ENCODE peak calls at places on chromosomes 2 and 18, in four cellular contexts. One of them, this sample, is unnamed.
A peak's percentile ranks its signal among the peaks of the same experiment; 100 is the strongest.

GRCh38 chr2:68689553-68690537 is 44.8 kb upstream of the ARHGAP25 start:
- DNase-seq in ovary: no peak
- DNase-seq in endodermal cell: no peak
- DNase-seq in NB4: peak; percentile 90
- DNase-seq in this sample: peak; percentile 75

GRCh38 chr2:191847764-191848163 is 876 bp upstream of the CAVIN2 start:
- DNase-seq in ovary: no peak
- DNase-seq in endodermal cell: no peak
- DNase-seq in NB4: no peak
- DNase-seq in this sample: no peak

GRCh38 chr2:30860003-30860402 is 52.8 kb upstream of the CAPN13 start:
- DNase-seq in ovary: no peak
- DNase-seq in endodermal cell: no peak
- DNase-seq in NB4: no peak
- DNase-seq in this sample: no peak

GRCh38 chr18:3704556-3705162 is 254.7 kb downstream of the TGIF1 start:
- DNase-seq in ovary: no peak
- DNase-seq in endodermal cell: no peak
- DNase-seq in NB4: no peak
- DNase-seq in this sample: no peak

GRCh38 chr2:157032019-157032418 is 225.5 kb upstream of the GALNT5 start:
- DNase-seq in ovary: no peak
- DNase-seq in endodermal cell: no peak
- DNase-seq in NB4: no peak
- DNase-seq in this sample: no peak

GRCh38 chr2:241870081-241870541 is 582 bp downstream of the RTP5 start:
- DNase-seq in ovary: no peak
- DNase-seq in endodermal cell: no peak
- DNase-seq in NB4: no peak
- DNase-seq in this sample: no peak

GRCh38 chr18:56097561-56098095 is 509.6 kb upstream of the TCF4 start:
- DNase-seq in ovary: no peak
- DNase-seq in endodermal cell: no peak
- DNase-seq in NB4: no peak
- DNase-seq in this sample: no peak

GRCh38 chr18:48578289-48578688 is 39.5 kb downstream of the CTIF start:
- DNase-seq in ovary: no peak
- DNase-seq in endodermal cell: no peak
- DNase-seq in NB4: no peak
- DNase-seq in this sample: no peak

GRCh38 chr18:75167137-75167536 is 41.8 kb downstream of the PTGR3 start:
- DNase-seq in ovary: no peak
- DNase-seq in endodermal cell: peak; percentile 12
- DNase-seq in NB4: no peak
- DNase-seq in this sample: no peak

GRCh38 chr2:70959851-70960832 is 18.3 kb upstream of the ANKRD53 start:
- DNase-seq in ovary: no peak
- DNase-seq in endodermal cell: peak; percentile 83
- DNase-seq in NB4: no peak
- DNase-seq in this sample: peak; percentile 21

GRCh38 chr2:102094917-102095316 is 47.6 kb upstream of the IL1R1 start:
- DNase-seq in ovary: no peak
- DNase-seq in endodermal cell: no peak
- DNase-seq in NB4: peak; percentile 77
- DNase-seq in this sample: no peak

GRCh38 chr18:31716362-31716761 is 32.0 kb upstream of the B4GALT6 start:
- DNase-seq in ovary: no peak
- DNase-seq in endodermal cell: no peak
- DNase-seq in NB4: no peak
- DNase-seq in this sample: no peak

GRCh38 chr2:231472816-231473215 is 8.5 kb upstream of the NCL start:
- DNase-seq in ovary: no peak
- DNase-seq in endodermal cell: no peak
- DNase-seq in NB4: no peak
- DNase-seq in this sample: no peak

GRCh38 chr2:191366199-191366598 is 121.0 kb downstream of the MYO1B start:
- DNase-seq in ovary: no peak
- DNase-seq in endodermal cell: no peak
- DNase-seq in NB4: no peak
- DNase-seq in this sample: no peak

GRCh38 chr2:161796192-161796591 is 172.0 kb downstream of the SLC4A10 start:
- DNase-seq in ovary: no peak
- DNase-seq in endodermal cell: no peak
- DNase-seq in NB4: peak; percentile 29
- DNase-seq in this sample: no peak

GRCh38 chr2:54599914-54600313 is 123.5 kb upstream of the EML6 start:
- DNase-seq in ovary: peak; percentile 35
- DNase-seq in endodermal cell: no peak
- DNase-seq in NB4: no peak
- DNase-seq in this sample: no peak

GRCh38 chr18:48828713-48829442 is 121.9 kb downstream of the SMAD7 start:
- DNase-seq in ovary: no peak
- DNase-seq in endodermal cell: peak; percentile 59
- DNase-seq in NB4: no peak
- DNase-seq in this sample: no peak

GRCh38 chr18:22314001-22314400 is 103.7 kb downstream of the CTAGE1 start:
- DNase-seq in ovary: peak; percentile 48
- DNase-seq in endodermal cell: no peak
- DNase-seq in NB4: no peak
- DNase-seq in this sample: no peak

GRCh38 chr2:241582806-241583205 is 24.3 kb downstream of the BOK start:
- DNase-seq in ovary: no peak
- DNase-seq in endodermal cell: peak; percentile 17
- DNase-seq in NB4: no peak
- DNase-seq in this sample: no peak

GRCh38 chr2:101047075-101047766 is 45.1 kb downstream of the RPL31 start:
- DNase-seq in ovary: no peak
- DNase-seq in endodermal cell: no peak
- DNase-seq in NB4: no peak
- DNase-seq in this sample: no peak

GRCh38 chr2:30230855-30231725 is at the start of gene LBH:
- DNase-seq in ovary: peak; percentile 94
- DNase-seq in endodermal cell: peak; percentile 95
- DNase-seq in NB4: no peak
- DNase-seq in this sample: peak; percentile 95

DNA sequence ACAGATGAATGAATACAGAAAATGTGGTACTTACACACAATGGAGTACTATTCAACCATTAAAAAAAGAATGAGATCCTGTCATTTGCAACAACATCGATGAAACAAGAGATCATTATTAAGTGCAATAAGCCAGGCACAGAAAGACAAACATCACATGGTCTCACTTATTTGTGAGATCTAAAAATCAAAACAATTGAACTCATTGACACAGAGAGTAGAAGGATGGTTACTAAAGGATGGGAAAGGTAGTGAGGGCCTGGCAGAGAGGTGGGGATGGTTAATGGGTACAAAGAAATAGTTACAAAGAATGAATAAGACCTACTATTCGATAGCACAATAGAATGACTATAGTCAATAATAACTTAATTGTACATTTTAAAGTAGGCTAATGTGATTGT is 393.5 kb downstream of the SATB2 start:
- DNase-seq in ovary: no peak
- DNase-seq in endodermal cell: no peak
- DNase-seq in NB4: no peak
- DNase-seq in this sample: no peak
- TF ChIP-seq CTCF in ovary: no peak
- TF ChIP-seq CTCF in endodermal cell: no peak
- TF ChIP-seq CTCF in NB4: no peak
- TF ChIP-seq CTCF in this sample: no peak

DNA sequence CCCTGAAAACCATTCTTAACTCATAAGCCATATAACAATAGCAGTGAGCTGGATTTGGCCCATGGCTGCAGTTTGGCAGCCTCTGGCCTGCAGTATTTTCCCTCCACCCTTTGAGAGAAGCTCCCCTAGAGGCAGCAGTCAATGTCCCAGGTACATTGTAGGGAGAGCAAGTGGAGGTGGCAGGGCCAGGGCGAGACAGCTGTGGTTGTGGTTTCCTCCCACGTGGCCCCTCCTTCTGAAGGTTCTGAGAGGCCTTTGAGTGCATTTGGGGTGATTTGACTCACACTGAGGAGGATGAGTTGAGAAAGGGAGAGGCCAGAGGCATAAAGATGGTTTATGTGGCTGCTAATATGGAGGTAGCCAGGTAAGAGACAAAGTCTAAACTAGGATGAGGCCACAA is 45.5 kb upstream of the LDAH start:
- DNase-seq in ovary: no peak
- DNase-seq in endodermal cell: no peak
- DNase-seq in NB4: peak; percentile 15
- DNase-seq in this sample: peak; percentile 48
- TF ChIP-seq CTCF in ovary: no peak
- TF ChIP-seq CTCF in endodermal cell: peak; percentile 25
- TF ChIP-seq CTCF in NB4: no peak
- TF ChIP-seq CTCF in this sample: no peak

GRCh38 chr2:174487536-174488162 is 820 bp upstream of the GPR155 start:
- DNase-seq in ovary: no peak
- DNase-seq in endodermal cell: no peak
- DNase-seq in NB4: no peak
- DNase-seq in this sample: no peak

GRCh38 chr2:174490032-174490431 is 3.2 kb upstream of the GPR155 start:
- DNase-seq in ovary: no peak
- DNase-seq in endodermal cell: no peak
- DNase-seq in NB4: no peak
- DNase-seq in this sample: no peak

GRCh38 chr2:174484573-174484972 is 2.3 kb downstream of the GPR155 start:
- DNase-seq in ovary: no peak
- DNase-seq in endodermal cell: no peak
- DNase-seq in NB4: no peak
- DNase-seq in this sample: no peak

GRCh38 chr2:174485763-174486613 is 841 bp downstream of the GPR155 start:
- DNase-seq in ovary: peak; percentile 37
- DNase-seq in endodermal cell: peak; percentile 74
- DNase-seq in NB4: peak; percentile 70
- DNase-seq in this sample: peak; percentile 41

GRCh38 chr2:174486614-174487535 is at the start of gene GPR155:
- DNase-seq in ovary: peak; percentile 100
- DNase-seq in endodermal cell: peak; percentile 100
- DNase-seq in NB4: peak; percentile 99
- DNase-seq in this sample: peak; percentile 99
- TF ChIP-seq CTCF in ovary: peak; percentile 17
- TF ChIP-seq CTCF in endodermal cell: no peak
- TF ChIP-seq CTCF in NB4: no peak
- TF ChIP-seq CTCF in this sample: no peak

GRCh38 chr2:235924675-235925063 is 243.5 kb downstream of the GBX2 start:
- DNase-seq in ovary: no peak
- DNase-seq in endodermal cell: peak; percentile 24
- DNase-seq in NB4: peak; percentile 60
- DNase-seq in this sample: no peak
- TF ChIP-seq CTCF in ovary: no peak
- TF ChIP-seq CTCF in endodermal cell: no peak
- TF ChIP-seq CTCF in NB4: no peak
- TF ChIP-seq CTCF in this sample: no peak